ENCODE peak calls at places on chromosomes 7 and 10, in eight cellular contexts. U is activated naive CD4-positive, alpha-beta T cell treated with Interleukin-2 at 50 U/mL for 16 hours; T is NCI-H345; K is EH; I is mesothelial cell of epicardium; D is activated CD4-positive, alpha-beta T cell treated with anti-CD3 and anti-CD28 coated beads, Interleukin-2, amount 10 ng/mL, durations not matched to agents 7 days and 5 days; Q is OCI-LY7; B is brain microvascular endothelial cell. H is an unnamed sample.

GRCh38 chr7:79454325-79454960 is 976 bp upstream of the MAGI2 start:
- DNase-seq in U (no peak), T (no peak), K (peak; percentile 64), I (peak; percentile 72), D (no peak), Q (no peak), B (peak; percentile 45), H (no peak)

GRCh38 chr10:116336866-116337265 is 12.6 kb downstream of the CCDC172 start:
- DNase-seq in U (no peak), T (no peak), K (no peak), I (no peak), D (no peak), Q (no peak), B (no peak), H (no peak)

GRCh38 chr7:92013611-92014010 is 72.9 kb downstream of the AKAP9 start:
- DNase-seq in U (no peak), T (no peak), K (no peak), I (no peak), D (no peak), Q (no peak), B (no peak), H (no peak)

GRCh38 chr7:133843341-133843740 is 283.8 kb upstream of the LRGUK start:
- DNase-seq in U (no peak), T (no peak), K (no peak), I (no peak), D (no peak), Q (no peak), B (no peak), H (no peak)

GRCh38 chr7:106864298-106865081 is 592 bp upstream of the PIK3CG start:
- DNase-seq in U (no peak), T (no peak), K (no peak), I (no peak), D (peak; percentile 15), Q (peak; percentile 60), B (no peak), H (no peak)

GRCh38 chr7:116417593-116418345 is 81.8 kb upstream of the CAV2 start:
- DNase-seq in U (no peak), T (no peak), K (no peak), I (no peak), D (no peak), Q (no peak), B (no peak), H (no peak)

GRCh38 chr10:6068422-6068821 is 6.3 kb upstream of the IL2RA start:
- DNase-seq in U (no peak), T (no peak), K (no peak), I (no peak), D (peak; percentile 79), Q (peak; percentile 90), B (no peak), H (no peak)

GRCh38 chr10:11325817-11326216 is 285.6 kb downstream of the USP6NL start:
- DNase-seq in U (no peak), T (no peak), K (peak; percentile 76), I (no peak), D (no peak), Q (no peak), B (peak; percentile 79), H (no peak)

GRCh38 chr10:33157108-33157507 is 177.4 kb downstream of the NRP1 start:
- DNase-seq in U (no peak), T (no peak), K (peak; percentile 70), I (no peak), D (no peak), Q (no peak), B (peak; percentile 67), H (peak; percentile 73)

GRCh38 chr7:157000047-157000726 is 10.3 kb downstream of the MNX1 start:
- DNase-seq in U (no peak), T (no peak), K (no peak), I (peak; percentile 33), D (no peak), Q (no peak), B (no peak), H (no peak)

GRCh38 chr7:137978464-137979237 is 23.2 kb downstream of the CREB3L2 start:
- DNase-seq in U (no peak), T (no peak), K (peak; percentile 99), I (no peak), D (no peak), Q (no peak), B (peak; percentile 97), H (peak; percentile 98)

GRCh38 chr10:50593523-50593922 is 30.2 kb downstream of the SGMS1 start:
- DNase-seq in U (no peak), T (no peak), K (peak; percentile 48), I (no peak), D (no peak), Q (no peak), B (no peak), H (peak; percentile 61)

GRCh38 chr10:44393834-44394547 is 9.1 kb upstream of the CXCL12 start:
- DNase-seq in U (no peak), T (no peak), K (no peak), I (peak; percentile 19), D (no peak), Q (no peak), B (no peak), H (no peak)

GRCh38 chr10:44068716-44069482 is 316.0 kb downstream of the CXCL12 start:
- DNase-seq in U (no peak), T (no peak), K (peak; percentile 17), I (no peak), D (no peak), Q (no peak), B (peak; percentile 9), H (peak; percentile 22)

GRCh38 chr10:27611861-27612450 is 107.9 kb downstream of the RAB18 start:
- DNase-seq in U (no peak), T (no peak), K (no peak), I (no peak), D (no peak), Q (no peak), B (no peak), H (no peak)

GRCh38 chr7:22934023-22934422 is 79.9 kb downstream of the HYCC1 start:
- DNase-seq in U (no peak), T (no peak), K (peak; percentile 44), I (no peak), D (no peak), Q (no peak), B (no peak), H (no peak)

GRCh38 chr7:158356454-158356853 is 231.2 kb downstream of the PTPRN2 start:
- DNase-seq in U (no peak), T (peak; percentile 51), K (no peak), I (no peak), D (no peak), Q (no peak), B (no peak), H (no peak)

GRCh38 chr7:122413339-122413738 is 108.8 kb upstream of the FEZF1 start:
- DNase-seq in U (no peak), T (peak; percentile 43), K (no peak), I (no peak), D (no peak), Q (no peak), B (no peak), H (no peak)

GRCh38 chr7:98628418-98628817 is 11.3 kb downstream of the NPTX2 start:
- DNase-seq in U (no peak), T (no peak), K (no peak), I (no peak), D (no peak), Q (no peak), B (no peak), H (no peak)

GRCh38 chr10:95785317-95785716 is 29.4 kb downstream of the ENTPD1 start:
- DNase-seq in U (no peak), T (no peak), K (no peak), I (no peak), D (no peak), Q (no peak), B (no peak), H (no peak)

GRCh38 chr10:126907423-126907970 is 2.3 kb downstream of the DOCK1 start:
- DNase-seq in U (no peak), T (no peak), K (no peak), I (no peak), D (no peak), Q (no peak), B (no peak), H (no peak)

GRCh38 chr10:43689618-43689954 is 40.9 kb upstream of the ZNF32 start:
- DNase-seq in U (peak; percentile 39), T (no peak), K (no peak), I (peak; percentile 61), D (peak; percentile 22), Q (no peak), B (peak; percentile 6), H (no peak)

GRCh38 chr10:38094158-38094922 is at the start of gene ZNF37A:
- DNase-seq in U (peak; percentile 90), T (peak; percentile 94), K (peak; percentile 93), I (peak; percentile 77), D (peak; percentile 94), Q (peak; percentile 96), B (peak; percentile 95), H (peak; percentile 88)

GRCh38 chr10:22682237-22683192 is 31.9 kb downstream of the PIP4K2A start:
- DNase-seq in U (peak; percentile 53), T (no peak), K (peak; percentile 23), I (no peak), D (peak; percentile 80), Q (peak; percentile 6), B (peak; percentile 64), H (peak; percentile 41)

H was measured in skeletal muscle cell.